ENCODE peak calls at places on chromosomes 12 and 14, in nine cellular contexts. N is suprapubic skin, F is esophagus muscularis mucosa, E is tibial nerve, R is mammary epithelial cell, O is heart left ventricle, H is AG04450, Q is kidney, Y is keratinocyte. A is an unnamed sample. For H3K9me3, the result is how much of the 10 kb centered on the place peaks cover.

GRCh38 chr12:54126696-54127537 is 61.9 kb downstream of the SMUG1 start:
- DNase-seq in H (no peak), E (peak), F (no peak), O (peak), Y (no peak), N (peak), R (peak), Q (peak), A (peak)

GRCh38 chr12:131057211-131057721 is 103.6 kb downstream of the ADGRD1 start:
- DNase-seq in O (no peak), F (no peak), E (no peak), Q (peak), H (no peak), R (no peak), N (no peak), Y (no peak), A (no peak)

GRCh38 chr12:76623929-76624328 is 64.4 kb upstream of the OSBPL8 start:
- DNase-seq in Y (no peak), H (no peak), N (no peak), O (no peak), Q (no peak), R (peak), F (no peak), E (no peak), A (no peak)

GRCh38 chr12:107379852-107380567 is 286.7 kb upstream of the CRY1 start:
- DNase-seq in E (peak), N (no peak), Y (no peak), O (no peak), R (peak), F (no peak), Q (no peak), H (no peak), A (no peak)

GRCh38 chr12:90152897-90153624 is 444.4 kb upstream of the ATP2B1 start:
- DNase-seq in R (no peak), O (no peak), Y (no peak), E (no peak), H (no peak), N (no peak), F (no peak), Q (peak), A (no peak)

GRCh38 chr14:100393362-100393761 is 70.2 kb downstream of the SLC25A47 start:
- DNase-seq in O (no peak), N (no peak), E (no peak), F (no peak), R (no peak), Q (no peak), H (no peak), Y (no peak), A (no peak)

GRCh38 chr12:19064713-19065112 is 64.8 kb upstream of the PLEKHA5 start:
- DNase-seq in O (no peak), F (no peak), N (no peak), R (no peak), Q (no peak), E (no peak), Y (no peak), H (no peak), A (no peak)

GRCh38 chr12:102478416-102479098 is 1.8 kb downstream of the IGF1 start:
- DNase-seq in O (no peak), R (peak), N (no peak), H (no peak), Q (no peak), F (no peak), Y (no peak), E (no peak), A (no peak)

GRCh38 chr12:83476695-83477094 is 790.0 kb downstream of the TMTC2 start:
- DNase-seq in H (no peak), N (no peak), Q (no peak), E (no peak), Y (no peak), R (no peak), F (no peak), O (no peak), A (no peak)

GRCh38 chr12:47349770-47350408 is 270.1 kb upstream of the AMIGO2 start:
- DNase-seq in E (no peak), N (no peak), O (no peak), F (no peak), H (no peak), R (no peak), Y (no peak), Q (no peak), A (no peak)

GRCh38 chr12:6788972-6789905 is at the start of gene CD4:
- DNase-seq in F (no peak), E (no peak), N (no peak), H (no peak), O (peak), R (no peak), Q (peak), Y (no peak), A (peak)

GRCh38 chr14:38254565-38255407 is 1.1 kb downstream of the CLEC14A start:
- DNase-seq in Y (no peak), Q (no peak), E (no peak), N (no peak), F (no peak), R (no peak), H (no peak), O (no peak), A (peak)

GRCh38 chr14:39467889-39468524 is 35.8 kb upstream of the FBXO33 start:
- DNase-seq in F (no peak), N (no peak), Q (no peak), Y (no peak), E (no peak), O (no peak), H (no peak), R (peak), A (no peak)

DNA sequence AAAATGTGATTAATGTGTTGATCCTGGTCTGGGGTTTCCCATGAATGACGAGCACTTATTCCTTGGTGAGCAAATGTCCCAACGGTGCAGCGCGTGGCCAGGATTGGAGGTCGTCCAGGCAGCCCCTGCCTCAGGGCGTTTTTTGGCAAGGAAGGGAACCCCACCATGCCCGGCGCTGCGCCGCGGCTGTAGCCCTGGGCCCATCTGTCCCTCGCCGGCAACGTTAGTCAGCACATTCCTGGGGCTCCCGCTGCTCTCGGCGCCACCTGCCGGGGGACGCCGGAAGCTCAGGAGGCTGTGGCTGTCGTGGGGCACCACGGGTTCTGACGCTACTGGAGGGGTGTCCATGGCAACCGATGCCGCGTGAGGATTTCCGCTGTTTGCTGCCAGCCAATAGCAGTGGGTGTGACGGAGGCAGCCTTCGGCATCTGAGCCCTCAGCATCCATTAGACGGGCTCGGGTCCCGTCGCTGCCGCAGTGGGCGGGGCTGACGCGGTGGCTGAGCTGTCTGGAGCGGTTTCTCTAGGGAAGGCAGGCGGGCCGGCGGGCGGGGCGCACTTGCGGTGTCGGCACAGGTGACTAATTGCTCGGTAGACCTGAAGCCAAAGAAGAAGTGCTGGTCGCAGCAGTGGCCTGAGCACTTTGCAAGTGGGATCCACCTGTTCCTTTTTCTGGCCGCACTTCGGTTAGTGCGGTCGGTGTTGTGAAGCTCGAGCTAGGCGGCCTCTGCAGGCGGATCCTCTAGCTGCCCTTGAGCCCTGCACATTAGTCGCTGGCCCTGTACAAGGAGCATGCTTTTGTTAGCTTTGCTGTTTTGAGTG is 29.5 kb downstream of the RAB35 start:
- DNase-seq in O (peak), H (peak), N (peak), F (peak), R (peak), Y (peak), E (peak), Q (peak), A (peak)
- H3K4me3 ChIP-seq in O (peak), H (peak), N (peak), F (peak), R (peak), Y (no peak), E (peak), Q (peak), A (peak)

GRCh38 chr12:94362653-94363052 is 97.0 kb downstream of the CEP83 start:
- DNase-seq in F (no peak), H (no peak), E (no peak), Y (no peak), O (no peak), N (no peak), R (no peak), Q (no peak), A (no peak)
- H3K9me3 ChIP-seq in F (under half), H (under half), E (under half), Y (under half), O (under half), N (under half), R (under half), Q (under half), A (under half)

GRCh38 chr14:21771671-21772070 is 98.1 kb upstream of the OR4E1 start:
- DNase-seq in H (no peak), O (no peak), E (no peak), Q (no peak), F (no peak), R (peak), Y (no peak), N (no peak), A (no peak)

GRCh38 chr14:21768875-21769257 is 95.2 kb upstream of the OR4E1 start:
- DNase-seq in Y (no peak), E (no peak), N (no peak), O (no peak), R (no peak), F (no peak), H (no peak), Q (no peak), A (no peak)

GRCh38 chr14:21768116-21768874 is 94.7 kb upstream of the OR4E1 start:
- DNase-seq in N (no peak), Q (no peak), O (no peak), R (peak), H (no peak), E (no peak), F (no peak), Y (no peak), A (no peak)
- H3K27ac ChIP-seq in N (no peak), Q (no peak), O (no peak), R (no peak), H (no peak), E (no peak), F (no peak), Y (no peak), A (no peak)

GRCh38 chr14:76259029-76259735 is 107.5 kb downstream of the GPATCH2L start:
- DNase-seq in H (no peak), Y (no peak), Q (no peak), R (no peak), N (no peak), O (no peak), E (no peak), F (no peak), A (no peak)
- H3K4me3 ChIP-seq in H (no peak), Y (no peak), Q (no peak), R (no peak), N (no peak), O (no peak), E (no peak), F (no peak), A (no peak)

GRCh38 chr14:98018626-98019025 is 1221.4 kb downstream of the VRK1 start:
- DNase-seq in E (no peak), R (no peak), N (no peak), Q (no peak), F (no peak), H (no peak), O (no peak), Y (no peak), A (no peak)
- H3K9me3 ChIP-seq in E (under half), R (under half), N (under half), Q (under half), F (under half), H (under half), O (under half), Y (under half), A (under half)

DNA sequence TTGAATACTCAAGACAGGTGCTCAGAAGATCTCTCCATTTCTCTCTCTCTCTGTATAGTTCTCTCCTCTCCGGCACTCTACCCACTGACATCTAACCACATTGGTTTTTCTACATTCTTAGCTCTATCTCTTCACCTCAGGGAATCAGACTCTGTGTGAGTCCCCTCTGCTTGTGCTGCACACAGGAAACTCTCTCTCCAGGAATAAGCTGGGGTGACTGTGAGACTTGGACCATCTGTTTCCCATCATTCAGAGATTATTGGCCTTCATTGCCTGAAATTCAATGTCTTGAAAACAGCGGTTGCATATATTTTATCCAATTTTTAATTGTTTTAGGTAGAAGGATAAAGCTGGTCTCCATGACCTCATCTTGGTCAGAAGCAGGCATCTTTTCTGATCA is 105.0 kb downstream of the SLC35F4 start:
- DNase-seq in N (no peak), F (no peak), O (no peak), Q (no peak), Y (no peak), H (no peak), E (no peak), R (no peak), A (no peak)
- H3K27ac ChIP-seq in N (no peak), F (no peak), O (no peak), Q (no peak), Y (no peak), H (no peak), E (no peak), R (no peak), A (no peak)

GRCh38 chr14:20468773-20469241 is 399 bp upstream of the PNP start:
- DNase-seq in N (no peak), Y (no peak), O (no peak), F (no peak), R (no peak), E (no peak), H (no peak), Q (no peak), A (peak)
- H3K4me3 ChIP-seq in N (peak), Y (peak), O (peak), F (peak), R (peak), E (peak), H (peak), Q (peak), A (peak)